ENCODE peak calls at places on chromosomes 6 and 20, in four cellular contexts. F, L, C and G are unnamed samples.

GRCh38 chr20:62068997-62069396 is 3.3 kb upstream of the TAF4 start:
- DNase-seq in F (no peak), L (no peak), C (no peak), G (no peak)

GRCh38 chr6:12844284-12845223 is 128.0 kb downstream of the PHACTR1 start:
- DNase-seq in C (peak), F (peak), L (peak), G (no peak)

GRCh38 chr20:11032611-11033010 is 358.8 kb upstream of the JAG1 start:
- DNase-seq in F (no peak), L (no peak), C (no peak), G (no peak)

GRCh38 chr20:20561841-20562240 is 150.6 kb downstream of the RALGAPA2 start:
- DNase-seq in C (no peak), F (no peak), L (no peak), G (no peak)

GRCh38 chr6:5223309-5223708 is 37.4 kb downstream of the LYRM4 start:
- DNase-seq in F (no peak), L (no peak), C (no peak), G (no peak)

GRCh38 chr6:40485300-40485699 is 101.9 kb downstream of the LRFN2 start:
- DNase-seq in C (no peak), L (no peak), F (no peak), G (no peak)

GRCh38 chr6:146289816-146290588 is 253.6 kb upstream of the RAB32 start:
- DNase-seq in L (peak), F (peak), C (no peak), G (no peak)

GRCh38 chr20:4876301-4876700 is 125.0 kb downstream of the SLC23A2 start:
- DNase-seq in L (no peak), C (no peak), F (no peak), G (no peak)

GRCh38 chr6:159098636-159099106 is 53.9 kb upstream of the TAGAP start:
- DNase-seq in C (no peak), L (no peak), F (no peak), G (no peak)

GRCh38 chr6:88562737-88563625 is 396.8 kb upstream of the CNR1 start:
- DNase-seq in C (no peak), L (no peak), F (no peak), G (no peak)

GRCh38 chr6:105968230-105968954 is 117.7 kb upstream of the PRDM1 start:
- DNase-seq in C (no peak), L (no peak), F (no peak), G (no peak)

GRCh38 chr20:47950103-47950502 is 164.8 kb upstream of the SULF2 start:
- DNase-seq in C (no peak), F (no peak), L (peak), G (no peak)
- TF ChIP-seq CTCF in C (no peak), F (no peak), L (peak), G (no peak)

GRCh38 chr6:48447251-48447650 is 336.3 kb upstream of the PTCHD4 start:
- DNase-seq in L (no peak), C (no peak), F (no peak), G (no peak)

DNA sequence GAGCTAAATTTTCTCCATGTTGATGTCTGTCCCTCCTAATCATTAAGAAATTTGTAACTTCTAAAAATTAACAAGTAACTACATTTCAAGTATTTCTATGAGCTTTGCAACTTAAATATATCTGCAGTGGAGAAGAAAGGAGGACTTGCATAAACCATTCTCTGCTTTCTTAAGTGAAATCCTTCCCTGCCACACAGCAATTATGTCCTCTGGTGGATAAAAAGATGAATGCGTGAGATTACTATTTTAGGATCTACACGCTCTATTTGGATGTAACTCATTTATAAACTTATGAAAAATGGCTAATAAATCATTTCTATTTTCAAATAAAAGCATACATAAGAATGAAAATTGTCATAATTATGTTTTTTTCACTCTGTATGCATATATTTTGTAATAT is 338.0 kb upstream of the PTCHD4 start:
- DNase-seq in C (no peak), L (peak), F (peak), G (no peak)
- TF ChIP-seq CTCF in C (peak), L (peak), F (peak), G (no peak)

GRCh38 chr6:17169701-17170100 is 67.9 kb downstream of the STMND1 start:
- DNase-seq in F (no peak), L (no peak), C (no peak), G (no peak)

GRCh38 chr6:17169291-17169690 is 67.4 kb downstream of the STMND1 start:
- DNase-seq in F (no peak), C (no peak), L (peak), G (no peak)

GRCh38 chr6:17173071-17173470 is 71.2 kb downstream of the STMND1 start:
- DNase-seq in C (no peak), F (no peak), L (no peak), G (no peak)

GRCh38 chr6:17165383-17165782 is 63.5 kb downstream of the STMND1 start:
- DNase-seq in L (peak), C (no peak), F (no peak), G (no peak)

GRCh38 chr6:17167327-17167979 is 65.6 kb downstream of the STMND1 start:
- DNase-seq in F (peak), L (peak), C (peak), G (peak)
- TF ChIP-seq CTCF in F (peak), L (peak), C (peak), G (peak)

GRCh38 chr6:3906191-3907019 is 57.2 kb downstream of the FAM50B start:
- DNase-seq in L (no peak), C (peak), F (no peak), G (peak)
- TF ChIP-seq CTCF in L (no peak), C (no peak), F (no peak), G (no peak)

GRCh38 chr20:45890997-45891983 is at the start of the genes CTSA and NEURL2:
- DNase-seq in C (peak), L (peak), F (peak), G (peak)

GRCh38 chr20:45890077-45890996 is 671 bp downstream of the NEURL2 start:
- DNase-seq in C (peak), L (peak), F (peak), G (peak)

GRCh38 chr20:45893831-45894230 is 2.7 kb downstream of the CTSA start:
- DNase-seq in C (no peak), L (no peak), F (peak), G (no peak)

GRCh38 chr20:45892828-45893500 is 1.8 kb downstream of the CTSA start:
- DNase-seq in C (no peak), F (no peak), L (no peak), G (no peak)

DNA sequence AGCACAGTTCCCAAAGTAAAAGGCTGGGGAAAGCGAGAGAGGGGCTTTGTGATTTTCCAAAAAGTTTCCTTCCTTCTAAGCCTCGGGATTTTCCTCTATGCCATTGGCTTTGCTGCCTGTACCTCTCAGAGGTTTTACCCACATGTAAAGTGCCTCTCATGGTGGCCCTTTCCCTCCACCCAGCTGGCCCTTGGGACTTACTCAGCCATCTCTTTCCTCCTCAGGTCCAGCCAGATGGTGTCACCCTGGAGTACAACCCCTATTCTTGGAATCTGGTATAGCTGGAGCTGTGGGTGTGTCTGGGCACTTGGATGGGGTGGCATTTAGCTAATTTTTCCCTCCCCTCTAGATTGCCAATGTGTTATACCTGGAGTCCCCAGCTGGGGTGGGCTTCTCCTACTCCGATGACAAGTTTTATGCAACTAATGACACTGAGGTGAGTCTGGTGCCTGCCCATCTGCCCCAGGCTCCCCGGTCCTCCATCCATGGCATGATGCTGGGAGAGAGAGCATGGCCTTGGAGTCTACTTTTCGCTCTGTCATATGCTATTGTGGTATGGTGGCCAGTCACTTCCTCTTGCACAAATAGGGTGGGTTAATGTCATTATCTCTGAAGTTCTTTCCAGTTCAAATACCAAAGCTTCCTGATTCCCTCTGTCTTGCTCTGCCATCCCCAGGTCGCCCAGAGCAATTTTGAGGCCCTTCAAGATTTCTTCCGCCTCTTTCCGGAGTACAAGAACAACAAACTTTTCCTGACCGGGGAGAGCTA is 1.1 kb downstream of the CTSA start:
- DNase-seq in C (peak), L (peak), F (no peak), G (no peak)
- TF ChIP-seq CTCF in C (no peak), L (peak), F (peak), G (no peak)

DNA sequence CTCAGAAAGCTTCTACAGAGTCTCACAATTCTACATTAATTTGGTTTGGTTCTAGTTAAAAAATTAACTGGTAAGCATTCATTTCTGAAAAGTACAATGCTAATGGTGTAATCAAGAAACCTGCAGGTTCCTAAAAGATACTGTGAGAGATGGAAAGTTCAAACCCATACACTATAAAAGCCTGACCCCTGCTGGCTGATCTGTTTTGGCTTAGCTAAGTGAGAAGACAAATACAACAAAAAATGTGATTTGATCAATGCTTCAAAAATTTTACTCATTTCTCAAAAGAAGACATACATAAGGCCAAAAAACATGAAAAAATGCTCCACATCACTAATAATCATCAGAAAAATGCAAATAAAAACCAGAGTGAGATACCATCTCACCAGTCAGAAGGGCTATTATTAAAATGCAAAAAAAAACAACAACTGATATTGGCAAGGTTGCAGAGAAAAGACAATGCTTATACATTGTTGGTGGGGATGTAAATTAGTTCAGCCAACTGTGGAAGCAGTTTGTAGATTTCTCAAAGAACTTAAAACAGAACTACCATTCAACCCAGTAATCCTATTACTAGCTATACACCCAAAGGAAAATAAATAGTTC is 102.8 kb downstream of the MOXD1 start:
- DNase-seq in L (peak), C (peak), F (peak), G (peak)
- TF ChIP-seq CTCF in L (peak), C (peak), F (peak), G (peak)

GRCh38 chr20:33068251-33068939 is 11.0 kb upstream of the BPIFB4 start:
- DNase-seq in C (no peak), F (no peak), L (no peak), G (no peak)

GRCh38 chr20:33071198-33071597 is 8.2 kb upstream of the BPIFB4 start:
- DNase-seq in F (no peak), L (no peak), C (no peak), G (no peak)

GRCh38 chr20:33072362-33072761 is 7.1 kb upstream of the BPIFB4 start:
- DNase-seq in C (no peak), L (no peak), F (no peak), G (no peak)

GRCh38 chr20:33070413-33071053 is 8.9 kb upstream of the BPIFB4 start:
- DNase-seq in F (no peak), L (no peak), C (no peak), G (no peak)

DNA sequence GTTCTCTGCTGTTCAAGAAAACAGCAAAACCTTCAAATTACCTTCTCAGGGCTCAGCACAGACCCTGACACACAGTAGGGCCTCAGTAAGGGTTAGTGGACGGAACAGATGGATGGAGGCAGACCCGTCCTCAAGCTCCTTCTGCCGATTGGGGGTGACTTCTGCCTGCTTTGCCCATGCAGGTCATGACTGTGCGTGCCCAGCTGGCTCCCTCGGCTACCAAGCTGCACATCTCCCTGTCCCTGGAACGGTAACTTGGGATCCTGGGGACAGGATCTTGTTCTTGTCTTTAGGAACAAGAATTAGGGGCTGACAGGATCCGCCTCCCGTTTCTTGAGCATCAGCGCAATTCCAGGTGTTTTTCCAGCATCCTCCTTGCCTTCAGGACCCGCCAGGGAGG is 9.7 kb upstream of the BPIFB4 start:
- DNase-seq in F (no peak), C (no peak), L (no peak), G (no peak)
- TF ChIP-seq CTCF in F (no peak), C (no peak), L (no peak), G (no peak)

GRCh38 chr6:345747-346388 is 45.7 kb upstream of the IRF4 start:
- DNase-seq in F (peak), L (peak), C (no peak), G (no peak)

GRCh38 chr6:346389-347030 is 45.0 kb upstream of the IRF4 start:
- DNase-seq in F (peak), L (peak), C (no peak), G (no peak)

GRCh38 chr6:348860-349396 is 42.6 kb upstream of the IRF4 start:
- DNase-seq in F (no peak), C (no peak), L (no peak), G (no peak)

GRCh38 chr6:347951-348859 is 43.3 kb upstream of the IRF4 start:
- DNase-seq in C (no peak), F (no peak), L (no peak), G (no peak)

GRCh38 chr6:347232-347631 is 44.3 kb upstream of the IRF4 start:
- DNase-seq in F (no peak), L (no peak), C (no peak), G (no peak)
- TF ChIP-seq CTCF in F (no peak), L (no peak), C (no peak), G (no peak)

DNA sequence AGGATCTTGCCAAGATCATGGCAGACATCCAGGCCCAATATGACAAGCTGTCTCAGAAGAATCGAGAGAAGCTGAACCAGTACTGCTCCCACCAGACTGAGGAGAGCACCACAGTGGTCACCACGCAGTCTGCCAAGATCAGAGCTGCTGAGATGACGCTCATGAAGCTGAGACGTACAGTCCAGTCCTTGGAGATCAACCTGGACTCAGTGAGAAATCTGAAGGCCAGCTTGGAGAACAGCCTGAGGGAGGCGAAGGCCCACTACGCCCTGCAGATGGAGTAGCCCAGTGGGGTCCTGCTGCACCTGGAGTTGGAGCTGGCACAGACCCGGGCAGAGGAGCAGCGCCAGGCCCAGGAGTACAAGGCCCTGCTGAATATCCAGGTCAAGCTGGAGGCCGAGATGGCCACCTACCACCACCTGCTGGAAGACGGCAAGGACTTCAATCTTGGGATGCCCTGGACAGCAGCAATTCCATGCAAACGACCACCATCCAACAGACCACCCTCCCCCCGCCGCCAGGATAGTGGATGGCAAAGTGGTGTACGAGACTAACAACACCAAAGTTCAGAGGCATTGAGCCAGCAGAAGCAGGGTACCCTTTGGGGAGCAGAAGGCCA is 44.7 kb upstream of the GRM4 start:
- DNase-seq in F (no peak), C (no peak), L (no peak), G (no peak)
- TF ChIP-seq CTCF in F (no peak), C (peak), L (no peak), G (no peak)